ENCODE peak calls at places on chromosomes 5 and 9, in eight cellular contexts. L is fibroblast of lung, Q is bronchial epithelial cell, H is brain microvascular endothelial cell, J is heart left ventricle, X is GM12865, Z is body of pancreas, G is Panc1. M is an unnamed sample.

GRCh38 chr9:89445801-89446228 is 52.1 kb downstream of the SEMA4D start:
- DNase-seq in H (no peak), Z (no peak), J (no peak), Q (no peak), X (no peak), L (no peak), G (no peak), M (no peak)

GRCh38 chr5:7754997-7755596 is 95.8 kb downstream of the CFAP90 start:
- DNase-seq in H (peak; percentile 8), G (peak; percentile 30), L (peak; percentile 39), Z (peak; percentile 63), Q (peak; percentile 49), X (peak; percentile 82), J (no peak), M (no peak)

GRCh38 chr5:116650544-116650943 is 75.9 kb upstream of the SEMA6A start:
- DNase-seq in H (no peak), X (no peak), Q (no peak), G (no peak), J (no peak), Z (peak; percentile 8), L (no peak), M (no peak)

GRCh38 chr9:77221431-77221830 is 44.1 kb downstream of the VPS13A start:
- DNase-seq in J (no peak), Z (no peak), G (no peak), L (peak; percentile 35), H (no peak), Q (no peak), X (no peak), M (no peak)

GRCh38 chr5:82335807-82336206 is 57.7 kb upstream of the RPS23 start:
- DNase-seq in H (peak; percentile 71), G (no peak), L (peak; percentile 76), X (no peak), Z (no peak), Q (no peak), J (no peak), M (no peak)

GRCh38 chr9:114619205-114619758 is 8.2 kb downstream of the TMEM268 start:
- DNase-seq in J (no peak), X (peak; percentile 64), Z (no peak), L (no peak), H (no peak), Q (peak; percentile 55), G (no peak), M (no peak)

GRCh38 chr5:148393390-148393741 is 9.6 kb downstream of the FBXO38 start:
- DNase-seq in L (no peak), Q (no peak), Z (no peak), J (no peak), X (no peak), G (no peak), H (no peak), M (no peak)

GRCh38 chr9:78295177-78295575 is 1.7 kb upstream of the PSAT1 start:
- DNase-seq in Z (no peak), H (no peak), Q (no peak), J (no peak), L (no peak), X (no peak), G (no peak), M (no peak)

GRCh38 chr5:113024298-113024697 is 47.7 kb downstream of the DCP2 start:
- DNase-seq in H (no peak), G (no peak), J (no peak), X (no peak), Z (no peak), L (no peak), Q (no peak), M (no peak)

GRCh38 chr5:131209506-131210191 is 38.9 kb downstream of the LYRM7 start:
- DNase-seq in H (no peak), Z (peak; percentile 13), J (no peak), G (no peak), L (no peak), Q (no peak), X (peak; percentile 90), M (no peak)

GRCh38 chr5:72543365-72543764 is 36.2 kb upstream of the ZNF366 start:
- DNase-seq in H (peak; percentile 88), J (no peak), X (no peak), Z (no peak), L (peak; percentile 91), Q (peak; percentile 28), G (no peak), M (peak; percentile 84)

GRCh38 chr9:27125936-27126335 is 16.9 kb downstream of the TEK start:
- DNase-seq in G (no peak), Q (peak; percentile 86), H (no peak), X (no peak), Z (no peak), L (peak; percentile 57), J (no peak), M (no peak)

GRCh38 chr5:122420126-122420525 is 108.1 kb downstream of the SNCAIP start:
- DNase-seq in J (no peak), Q (no peak), X (no peak), Z (no peak), L (no peak), H (no peak), G (no peak), M (no peak)

GRCh38 chr5:118529361-118530154 is 458.8 kb downstream of the DTWD2 start:
- DNase-seq in Q (no peak), Z (peak; percentile 45), H (no peak), L (no peak), J (peak; percentile 50), X (no peak), G (no peak), M (no peak)

GRCh38 chr9:86827893-86828292 is 119.4 kb downstream of the GAS1 start:
- DNase-seq in Q (no peak), Z (no peak), X (no peak), H (no peak), G (no peak), L (no peak), J (no peak), M (no peak)

DNA sequence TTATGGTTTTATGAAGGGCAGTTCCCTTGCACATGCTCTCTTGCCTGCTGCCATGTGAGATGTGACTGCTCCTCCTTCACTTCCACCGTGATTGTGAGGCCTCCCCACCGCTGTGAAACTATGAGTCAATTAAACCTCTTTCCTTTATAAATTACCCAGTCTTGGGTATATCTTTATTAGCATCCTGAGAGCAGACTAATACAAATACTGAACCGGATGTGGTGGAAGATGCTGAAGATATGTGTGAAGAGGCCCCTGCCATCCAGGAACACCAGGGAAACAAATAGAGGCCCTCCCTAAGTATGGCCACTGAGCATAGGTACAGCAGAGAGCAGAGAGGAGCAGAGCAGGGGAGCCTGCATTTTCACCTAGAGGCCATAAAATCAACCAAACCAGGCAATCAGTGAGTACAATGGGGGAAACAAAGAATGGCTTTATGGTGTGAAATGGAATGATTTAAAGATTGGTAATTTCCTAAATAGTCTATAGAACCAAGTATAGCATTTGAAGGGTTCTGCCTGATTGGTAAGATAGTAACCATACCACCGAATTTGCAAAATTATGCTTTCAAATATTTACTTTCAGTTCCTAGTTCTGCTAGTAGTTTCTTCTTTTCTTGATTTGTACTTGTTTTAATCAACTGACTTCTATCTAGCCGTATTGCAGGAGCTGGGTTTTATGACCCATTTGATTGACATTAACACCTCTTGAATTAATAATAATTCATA is 421.6 kb downstream of the IRX1 start:
- DNase-seq in L (no peak), X (no peak), H (no peak), G (no peak), Z (no peak), Q (no peak), J (no peak), M (no peak)
- H3K4me3 ChIP-seq in L (no peak overlapping the region), X (no peak overlapping the region), H (no peak overlapping the region), G (no peak overlapping the region), Z (no peak overlapping the region), Q (no peak overlapping the region), J (no peak overlapping the region), M (no peak overlapping the region)

DNA sequence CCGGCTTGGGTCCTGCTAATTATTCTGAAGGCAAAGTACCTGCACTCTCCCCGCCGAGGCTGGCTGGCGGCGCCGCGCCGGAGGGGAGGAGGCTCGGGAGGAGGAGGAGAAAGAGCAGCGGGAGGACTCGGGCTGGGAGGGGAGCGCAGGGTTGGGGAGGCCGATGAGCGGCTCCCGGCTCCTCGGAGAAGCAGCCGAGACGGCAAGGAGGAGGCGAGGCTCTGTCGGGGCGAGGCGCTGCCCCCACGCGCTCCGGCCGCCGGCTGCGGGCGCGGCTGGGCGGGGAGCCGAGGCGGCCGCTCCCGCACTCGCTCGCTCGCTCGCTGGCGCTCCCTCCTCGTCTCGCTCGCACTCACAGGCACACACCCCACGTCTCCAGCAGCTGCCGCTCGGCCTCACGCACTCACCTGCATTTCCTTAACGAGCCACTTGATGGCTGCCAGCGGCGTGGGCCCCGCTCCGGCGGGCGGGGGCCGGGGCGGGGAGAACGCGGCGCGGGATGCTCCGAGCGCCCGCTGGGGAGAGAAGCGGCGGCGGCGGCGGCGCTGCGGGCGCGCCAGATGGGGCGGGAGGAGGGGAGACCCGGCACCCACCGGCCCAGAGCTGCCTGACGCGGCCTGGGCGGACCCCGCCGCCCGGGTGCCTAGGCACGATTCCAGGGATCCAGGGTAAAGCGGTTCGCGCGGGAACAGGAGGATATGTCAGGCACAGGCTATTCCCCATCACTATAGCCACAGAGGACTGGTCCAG is at the start of gene PTPRD:
- DNase-seq in J (no peak), L (peak; percentile 40), Q (peak; percentile 64), Z (peak; percentile 75), H (peak; percentile 18), G (no peak), X (peak; percentile 26), M (no peak)
- H3K4me3 ChIP-seq in J (peak within 1 kb of the TSS; percentile 53), L (peak within 1 kb of the TSS; percentile 39), Q (peak within 1 kb of the TSS; percentile 48), Z (peak within 1 kb of the TSS; percentile 1), H (peak within 1 kb of the TSS; percentile 58), G (peak within 1 kb of the TSS; percentile 27), X (no peak within 1 kb of the TSS), M (peak within 1 kb of the TSS; percentile 37)

DNA sequence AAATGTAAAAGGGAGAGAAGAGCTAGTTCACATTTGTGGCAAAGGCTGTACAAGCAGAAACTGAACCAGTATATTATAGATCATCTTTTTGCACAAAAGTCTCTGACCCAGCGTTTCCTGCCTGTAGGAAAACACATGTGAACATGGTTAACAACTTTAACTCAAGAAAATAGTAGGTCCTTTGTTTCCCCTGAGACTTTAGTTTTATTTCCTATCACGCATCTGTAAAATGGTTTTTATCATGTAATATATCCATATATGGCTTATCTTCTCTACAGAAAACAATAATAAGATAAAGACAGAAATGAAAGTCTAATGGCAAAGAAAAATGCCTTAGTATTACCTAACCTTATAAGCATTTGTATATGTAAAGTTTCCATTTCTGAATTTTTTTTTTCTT is 2.7 kb downstream of the KIF3A start:
- DNase-seq in X (no peak), Q (no peak), Z (no peak), J (no peak), H (no peak), G (no peak), L (no peak), M (no peak)
- H3K4me3 ChIP-seq in X (no peak overlapping the region), Q (no peak overlapping the region), Z (no peak overlapping the region), J (no peak overlapping the region), H (no peak overlapping the region), G (no peak overlapping the region), L (no peak overlapping the region), M (no peak overlapping the region)

DNA sequence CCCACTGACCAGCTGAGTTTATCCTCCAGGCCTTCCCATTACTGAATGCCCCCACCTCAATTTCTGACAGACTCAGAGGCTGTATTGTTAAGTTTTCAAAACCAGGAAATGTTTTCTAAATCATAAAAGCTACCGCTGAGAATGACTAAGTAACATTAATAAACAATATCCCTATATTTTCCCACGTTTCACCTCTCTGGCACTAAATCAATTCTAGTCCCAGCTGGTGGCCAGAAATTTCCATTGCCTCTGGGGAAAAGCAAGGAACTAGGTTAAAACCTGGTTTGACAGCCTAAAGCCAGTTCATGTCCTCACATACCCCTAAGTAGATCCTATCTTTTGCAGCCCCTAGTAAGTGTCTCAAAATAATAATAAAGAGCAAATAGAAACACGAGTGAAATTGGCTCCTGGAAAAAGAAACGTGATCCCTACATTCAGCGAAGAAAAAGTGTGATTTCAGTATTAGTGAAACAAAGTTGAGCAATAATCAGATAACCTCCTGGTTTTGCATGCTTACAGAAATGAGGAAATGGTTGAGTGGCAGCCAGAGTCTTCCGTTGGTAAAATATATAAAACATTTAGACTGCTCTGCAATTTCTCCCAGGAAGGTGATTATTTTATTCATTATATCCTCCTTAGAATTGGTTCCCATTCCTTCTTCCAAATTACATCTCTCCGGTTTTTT is 110.9 kb downstream of the ESM1 start:
- DNase-seq in Q (peak; percentile 54), J (no peak), H (no peak), G (no peak), Z (peak; percentile 18), L (peak; percentile 31), X (no peak), M (no peak)
- H3K4me3 ChIP-seq in Q (no peak overlapping the region), J (no peak overlapping the region), H (no peak overlapping the region), G (no peak overlapping the region), Z (no peak overlapping the region), L (no peak overlapping the region), X (no peak overlapping the region), M (no peak overlapping the region)

M was measured in AG09309.